ENCODE peak calls at places on chromosomes 7 and 10, in four cellular contexts. One of them, this sample, is unnamed.
A peak's percentile ranks its signal among the peaks of the same experiment; 100 is the strongest.

GRCh38 chr7:102860351-102860811 is 52.4 kb upstream of the LRRC17 start:
- DNase-seq in astrocyte: peak; percentile 93
- DNase-seq in H9: no peak
- DNase-seq in mammary epithelial cell: peak; percentile 47
- DNase-seq in this sample: peak; percentile 70

GRCh38 chr7:6395898-6396582 is 51.7 kb downstream of the DAGLB start:
- DNase-seq in mammary epithelial cell: no peak
- DNase-seq in astrocyte: no peak
- DNase-seq in H9: no peak
- DNase-seq in this sample: no peak

GRCh38 chr10:110574420-110574819 is 6.9 kb downstream of the SMC3 start:
- DNase-seq in H9: no peak
- DNase-seq in mammary epithelial cell: no peak
- DNase-seq in astrocyte: no peak
- DNase-seq in this sample: no peak

GRCh38 chr10:69340695-69341094 is 62.4 kb downstream of the HK1 start:
- DNase-seq in astrocyte: no peak
- DNase-seq in mammary epithelial cell: peak; percentile 94
- DNase-seq in H9: no peak
- DNase-seq in this sample: no peak

GRCh38 chr10:91220194-91220953 is at the start of gene PCGF5:
- DNase-seq in mammary epithelial cell: peak; percentile 86
- DNase-seq in astrocyte: peak; percentile 68
- DNase-seq in H9: peak; percentile 90
- DNase-seq in this sample: peak; percentile 96

GRCh38 chr10:33887188-33887587 is 552.7 kb upstream of the NRP1 start:
- DNase-seq in astrocyte: no peak
- DNase-seq in H9: no peak
- DNase-seq in mammary epithelial cell: no peak
- DNase-seq in this sample: no peak

GRCh38 chr7:48875300-48875916 is 48.9 kb upstream of the CDC14C start:
- DNase-seq in mammary epithelial cell: peak; percentile 41
- DNase-seq in H9: peak; percentile 73
- DNase-seq in astrocyte: peak; percentile 6
- DNase-seq in this sample: peak; percentile 82

GRCh38 chr7:133547981-133548380 is 295.1 kb downstream of the EXOC4 start:
- DNase-seq in H9: no peak
- DNase-seq in mammary epithelial cell: no peak
- DNase-seq in astrocyte: no peak
- DNase-seq in this sample: no peak

GRCh38 chr7:120190566-120190965 is 82.4 kb upstream of the KCND2 start:
- DNase-seq in H9: peak; percentile 35
- DNase-seq in mammary epithelial cell: no peak
- DNase-seq in astrocyte: no peak
- DNase-seq in this sample: no peak

GRCh38 chr10:546971-547590 is 142.4 kb downstream of the DIP2C start:
- DNase-seq in mammary epithelial cell: peak; percentile 60
- DNase-seq in H9: no peak
- DNase-seq in astrocyte: no peak
- DNase-seq in this sample: peak; percentile 63

GRCh38 chr7:149205690-149206381 is 10.5 kb downstream of the ZNF282 start:
- DNase-seq in mammary epithelial cell: no peak
- DNase-seq in astrocyte: no peak
- DNase-seq in H9: no peak
- DNase-seq in this sample: no peak

GRCh38 chr7:147245274-147245673 is 1128.7 kb downstream of the CNTNAP2 start:
- DNase-seq in H9: peak; percentile 66
- DNase-seq in mammary epithelial cell: peak; percentile 14
- DNase-seq in astrocyte: no peak
- DNase-seq in this sample: peak; percentile 64

GRCh38 chr10:34163075-34163905 is 651.8 kb downstream of the PARD3 start:
- DNase-seq in mammary epithelial cell: no peak
- DNase-seq in astrocyte: peak; percentile 27
- DNase-seq in H9: no peak
- DNase-seq in this sample: no peak

GRCh38 chr10:13102002-13102794 is 2.2 kb downstream of the OPTN start:
- DNase-seq in astrocyte: no peak
- DNase-seq in mammary epithelial cell: no peak
- DNase-seq in H9: no peak
- DNase-seq in this sample: peak; percentile 31

GRCh38 chr10:13103554-13103953 is 3.6 kb downstream of the OPTN start:
- DNase-seq in mammary epithelial cell: no peak
- DNase-seq in H9: no peak
- DNase-seq in astrocyte: no peak
- DNase-seq in this sample: no peak

GRCh38 chr10:13104697-13105096 is 4.7 kb downstream of the OPTN start:
- DNase-seq in H9: no peak
- DNase-seq in mammary epithelial cell: no peak
- DNase-seq in astrocyte: no peak
- DNase-seq in this sample: no peak

GRCh38 chr10:13106387-13106786 is 6.4 kb downstream of the OPTN start:
- DNase-seq in H9: no peak
- DNase-seq in astrocyte: no peak
- DNase-seq in mammary epithelial cell: no peak
- DNase-seq in this sample: no peak

DNA sequence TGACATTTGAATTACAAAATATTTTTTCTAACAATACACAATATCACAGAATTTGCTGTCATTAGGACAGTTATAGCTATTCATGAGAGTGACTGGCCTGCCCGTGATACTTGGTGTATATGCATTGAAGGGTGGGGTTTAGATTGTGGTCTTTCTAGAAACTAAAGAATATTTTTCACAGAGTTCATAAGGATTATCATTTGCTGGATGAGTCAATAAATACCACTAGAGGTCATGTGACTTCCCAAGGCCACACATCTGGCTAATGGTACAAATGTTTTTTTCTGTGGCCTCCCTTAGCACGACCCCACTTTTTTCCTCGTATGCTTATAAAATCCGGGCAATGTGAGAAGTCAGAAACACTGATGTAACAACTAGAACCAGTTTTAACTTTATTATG is 5.2 kb downstream of the OPTN start:
- DNase-seq in astrocyte: peak; percentile 13
- DNase-seq in mammary epithelial cell: no peak
- DNase-seq in H9: no peak
- DNase-seq in this sample: no peak
- H3K79me2 ChIP-seq in astrocyte: peaks cover 52% of the 10 kb centered on the region
- H3K79me2 ChIP-seq in mammary epithelial cell: peaks cover 79% of the 10 kb centered on the region
- H3K79me2 ChIP-seq in H9: no peaks in the 10 kb centered on the region
- H3K79me2 ChIP-seq in this sample: peaks cover 53% of the 10 kb centered on the region

GRCh38 chr7:44308741-44309270 is 16.6 kb downstream of the CAMK2B start:
- DNase-seq in mammary epithelial cell: no peak
- DNase-seq in H9: no peak
- DNase-seq in astrocyte: no peak
- DNase-seq in this sample: no peak

GRCh38 chr7:44306608-44307007 is 18.8 kb downstream of the CAMK2B start:
- DNase-seq in astrocyte: no peak
- DNase-seq in mammary epithelial cell: no peak
- DNase-seq in H9: no peak
- DNase-seq in this sample: no peak

GRCh38 chr7:44307905-44308740 is 17.3 kb downstream of the CAMK2B start:
- DNase-seq in mammary epithelial cell: peak; percentile 83
- DNase-seq in H9: peak; percentile 18
- DNase-seq in astrocyte: no peak
- DNase-seq in this sample: no peak

GRCh38 chr7:44305564-44306507 is 19.6 kb downstream of the CAMK2B start:
- DNase-seq in mammary epithelial cell: no peak
- DNase-seq in astrocyte: no peak
- DNase-seq in H9: no peak
- DNase-seq in this sample: peak; percentile 1

DNA sequence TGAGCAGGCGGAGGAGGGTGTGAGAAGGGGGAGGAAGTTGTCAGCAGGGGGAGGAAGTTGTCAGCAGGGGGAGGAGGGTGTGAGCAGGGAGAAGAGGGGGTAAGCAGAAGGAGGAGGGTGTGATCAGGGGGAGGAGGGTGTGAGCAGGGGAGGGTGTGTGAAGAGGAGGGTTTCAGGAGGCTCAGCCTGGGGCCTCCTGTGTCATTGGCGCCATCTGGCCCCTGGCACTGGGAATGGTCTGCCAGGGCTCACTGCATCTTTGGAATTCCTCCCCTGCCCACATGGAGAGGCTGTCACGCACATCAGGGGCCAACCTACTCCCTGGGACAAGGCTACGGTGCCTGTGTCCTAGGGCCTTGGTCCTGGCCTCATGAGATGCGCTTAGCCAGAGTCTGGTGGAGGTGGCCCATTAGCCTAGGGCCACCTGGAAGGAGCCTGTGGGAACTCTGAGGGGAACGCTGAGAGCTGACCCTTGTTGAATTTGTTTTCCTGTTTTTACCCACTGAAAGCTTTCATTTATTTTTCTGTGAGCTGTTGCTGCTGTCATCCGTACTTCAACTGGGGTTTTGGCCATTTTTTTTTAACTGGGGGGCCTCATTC is 18.0 kb downstream of the CAMK2B start:
- DNase-seq in H9: peak; percentile 65
- DNase-seq in mammary epithelial cell: peak; percentile 33
- DNase-seq in astrocyte: peak; percentile 23
- DNase-seq in this sample: no peak
- TF ChIP-seq CTCF in H9: peak; percentile 50
- TF ChIP-seq CTCF in mammary epithelial cell: peak; percentile 27
- TF ChIP-seq CTCF in astrocyte: no peak
- TF ChIP-seq CTCF in this sample: no peak

GRCh38 chr7:77587276-77587675 is 50.2 kb downstream of the PTPN12 start:
- DNase-seq in H9: no peak
- DNase-seq in astrocyte: no peak
- DNase-seq in mammary epithelial cell: no peak
- DNase-seq in this sample: no peak
- H3K79me2 ChIP-seq in H9: no peaks in the 10 kb centered on the region
- H3K79me2 ChIP-seq in astrocyte: peaks cover 52% of the 10 kb centered on the region
- H3K79me2 ChIP-seq in mammary epithelial cell: peaks cover 46% of the 10 kb centered on the region
- H3K79me2 ChIP-seq in this sample: no peaks in the 10 kb centered on the region

GRCh38 chr7:127516320-127516719 is 69.1 kb downstream of the GCC1 start:
- DNase-seq in mammary epithelial cell: no peak
- DNase-seq in astrocyte: no peak
- DNase-seq in H9: no peak
- DNase-seq in this sample: no peak

GRCh38 chr7:127514499-127514898 is 70.9 kb downstream of the GCC1 start:
- DNase-seq in H9: no peak
- DNase-seq in astrocyte: peak; percentile 26
- DNase-seq in mammary epithelial cell: peak; percentile 11
- DNase-seq in this sample: peak; percentile 30

GRCh38 chr7:127513311-127513710 is 72.1 kb downstream of the GCC1 start:
- DNase-seq in mammary epithelial cell: no peak
- DNase-seq in H9: no peak
- DNase-seq in astrocyte: no peak
- DNase-seq in this sample: no peak

GRCh38 chr7:127512587-127512986 is 72.8 kb downstream of the GCC1 start:
- DNase-seq in mammary epithelial cell: no peak
- DNase-seq in H9: no peak
- DNase-seq in astrocyte: no peak
- DNase-seq in this sample: no peak
- TF ChIP-seq CTCF in mammary epithelial cell: no peak
- TF ChIP-seq CTCF in H9: no peak
- TF ChIP-seq CTCF in astrocyte: no peak
- TF ChIP-seq CTCF in this sample: no peak

This sample was measured in hepatocyte.